ENCODE peak calls at places on chromosome 12, in six cellular contexts. D, L, K, Y, Z and H are unnamed samples.

GRCh38 chr12:145369-145960 is 68.5 kb downstream of the SLC6A12 start:
- DNase-seq in Z (no peak), Y (no peak), D (no peak), L (no peak), K (no peak), H (no peak)

GRCh38 chr12:111363578-111363977 is 5.3 kb downstream of the PHETA1 start:
- DNase-seq in D (no peak), L (no peak), K (no peak), Y (no peak), Z (no peak), H (no peak)

GRCh38 chr12:123723011-123723410 is 10.9 kb downstream of the ATP6V0A2 start:
- DNase-seq in K (no peak), L (no peak), Z (no peak), Y (no peak), D (no peak), H (no peak)

GRCh38 chr12:97944576-97944975 is 482.0 kb downstream of the RMST start:
- DNase-seq in Y (no peak), Z (no peak), L (no peak), K (no peak), D (no peak), H (no peak)

GRCh38 chr12:24172031-24172772 is 222.7 kb upstream of the SOX5 start:
- DNase-seq in K (no peak), D (no peak), Y (no peak), L (no peak), Z (no peak), H (no peak)

GRCh38 chr12:19125325-19125724 is 4.2 kb upstream of the PLEKHA5 start:
- DNase-seq in Z (no peak), D (no peak), Y (no peak), K (no peak), L (no peak), H (no peak)

GRCh38 chr12:122975790-122976647 is 975 bp downstream of the OGFOD2 start:
- DNase-seq in Y (no peak), Z (no peak), L (no peak), K (no peak), D (no peak), H (no peak)

GRCh38 chr12:48982397-48983080 is 4.4 kb downstream of the WNT1 start:
- DNase-seq in Z (no peak), D (no peak), Y (no peak), L (no peak), K (no peak), H (no peak)

GRCh38 chr12:53722450-53723041 is 4.7 kb downstream of the CALCOCO1 start:
- DNase-seq in K (no peak), Z (no peak), Y (no peak), D (no peak), L (no peak), H (no peak)

GRCh38 chr12:68350753-68351152 is 18.6 kb upstream of the MDM1 start:
- DNase-seq in L (no peak), Z (no peak), K (no peak), Y (no peak), D (no peak), H (no peak)

GRCh38 chr12:80187660-80188090 is 88.3 kb downstream of the OTOGL start:
- DNase-seq in Y (no peak), Z (peak; percentile 57), K (peak; percentile 56), L (no peak), D (no peak), H (no peak)

GRCh38 chr12:63151898-63152700 is 1.1 kb upstream of the AVPR1A start:
- DNase-seq in Y (no peak), L (peak; percentile 13), Z (peak; percentile 54), D (peak; percentile 55), K (peak; percentile 15), H (no peak)
- TF ChIP-seq CTCF in Y (no peak), L (peak; percentile 20), Z (peak; percentile 71), D (peak; percentile 85), K (peak; percentile 86), H (no peak)

DNA sequence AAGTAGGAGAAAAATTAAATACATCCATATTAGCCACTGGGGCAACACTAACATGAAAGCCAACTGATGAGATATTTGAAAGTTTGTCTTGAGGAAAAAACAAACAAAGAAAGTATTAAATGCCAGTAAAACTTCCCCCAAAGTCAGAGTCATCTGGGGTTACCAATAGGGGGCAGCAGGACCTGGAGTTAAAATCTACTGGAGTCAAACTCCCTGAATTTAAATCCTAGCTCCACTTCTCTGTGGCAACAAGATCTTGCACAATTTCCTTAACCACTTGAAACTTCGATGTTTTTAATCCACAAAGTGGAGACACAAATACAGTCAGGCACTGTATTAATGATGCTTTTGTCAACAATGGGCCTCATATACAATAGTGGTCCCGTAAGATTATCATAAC is 14.4 kb downstream of the PLEKHG7 start:
- DNase-seq in K (peak; percentile 31), Y (no peak), L (no peak), Z (no peak), D (no peak), H (no peak)
- TF ChIP-seq CTCF in K (peak; percentile 57), Y (no peak), L (no peak), Z (no peak), D (peak; percentile 35), H (no peak)

GRCh38 chr12:70722584-70723343 is 85.5 kb upstream of the PTPRB start:
- DNase-seq in Z (peak; percentile 2), Y (no peak), D (no peak), L (no peak), K (no peak), H (no peak)

GRCh38 chr12:70721958-70722357 is 84.7 kb upstream of the PTPRB start:
- DNase-seq in D (no peak), K (no peak), Z (no peak), L (no peak), Y (no peak), H (no peak)

GRCh38 chr12:70719672-70720420 is 82.6 kb upstream of the PTPRB start:
- DNase-seq in K (no peak), Z (peak; percentile 45), D (peak; percentile 65), Y (no peak), L (no peak), H (peak; percentile 37)

GRCh38 chr12:70721216-70721615 is 84.0 kb upstream of the PTPRB start:
- DNase-seq in D (no peak), K (no peak), L (no peak), Y (no peak), Z (no peak), H (no peak)

DNA sequence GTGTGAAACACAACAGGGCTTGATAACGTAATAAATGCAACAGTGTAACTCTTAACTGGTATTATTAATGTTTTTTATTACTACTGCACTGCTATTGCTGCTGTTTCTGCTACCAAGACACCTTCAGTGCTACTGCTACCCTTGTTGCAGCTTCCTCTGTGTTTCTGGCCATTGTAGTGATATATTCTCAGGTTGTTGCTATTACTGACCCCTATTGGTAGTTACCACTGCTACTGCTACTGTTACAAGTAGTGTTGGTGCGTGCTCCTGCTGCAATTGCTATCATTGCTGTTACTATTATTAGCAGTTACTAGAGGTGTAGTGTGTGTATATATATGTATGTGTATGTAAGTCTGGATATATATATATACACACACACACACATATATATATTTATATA is 87.2 kb upstream of the PTPRB start:
- DNase-seq in L (no peak), Y (no peak), Z (no peak), D (no peak), K (no peak), H (no peak)
- TF ChIP-seq CTCF in L (no peak), Y (no peak), Z (peak; percentile 18), D (peak; percentile 39), K (peak; percentile 28), H (no peak)

GRCh38 chr12:96225994-96226399 is 31.8 kb downstream of the ELK3 start:
- DNase-seq in Y (no peak), Z (no peak), L (no peak), K (no peak), D (no peak), H (no peak)
- TF ChIP-seq CTCF in Y (no peak), Z (no peak), L (no peak), K (no peak), D (no peak), H (no peak)

GRCh38 chr12:96399919-96400630 is at the start of gene CDK17:
- DNase-seq in Y (peak; percentile 54), K (no peak), L (peak; percentile 88), D (peak; percentile 74), Z (peak; percentile 90), H (peak; percentile 85)
- TF ChIP-seq CTCF in Y (no peak), K (peak; percentile 39), L (peak; percentile 62), D (peak; percentile 62), Z (no peak), H (no peak)

GRCh38 chr12:30323008-30323407 is 372.7 kb downstream of the IPO8 start:
- DNase-seq in Y (no peak), D (no peak), Z (no peak), K (no peak), L (no peak), H (no peak)
- TF ChIP-seq CTCF in Y (no peak), D (no peak), Z (no peak), K (no peak), L (no peak), H (no peak)

DNA sequence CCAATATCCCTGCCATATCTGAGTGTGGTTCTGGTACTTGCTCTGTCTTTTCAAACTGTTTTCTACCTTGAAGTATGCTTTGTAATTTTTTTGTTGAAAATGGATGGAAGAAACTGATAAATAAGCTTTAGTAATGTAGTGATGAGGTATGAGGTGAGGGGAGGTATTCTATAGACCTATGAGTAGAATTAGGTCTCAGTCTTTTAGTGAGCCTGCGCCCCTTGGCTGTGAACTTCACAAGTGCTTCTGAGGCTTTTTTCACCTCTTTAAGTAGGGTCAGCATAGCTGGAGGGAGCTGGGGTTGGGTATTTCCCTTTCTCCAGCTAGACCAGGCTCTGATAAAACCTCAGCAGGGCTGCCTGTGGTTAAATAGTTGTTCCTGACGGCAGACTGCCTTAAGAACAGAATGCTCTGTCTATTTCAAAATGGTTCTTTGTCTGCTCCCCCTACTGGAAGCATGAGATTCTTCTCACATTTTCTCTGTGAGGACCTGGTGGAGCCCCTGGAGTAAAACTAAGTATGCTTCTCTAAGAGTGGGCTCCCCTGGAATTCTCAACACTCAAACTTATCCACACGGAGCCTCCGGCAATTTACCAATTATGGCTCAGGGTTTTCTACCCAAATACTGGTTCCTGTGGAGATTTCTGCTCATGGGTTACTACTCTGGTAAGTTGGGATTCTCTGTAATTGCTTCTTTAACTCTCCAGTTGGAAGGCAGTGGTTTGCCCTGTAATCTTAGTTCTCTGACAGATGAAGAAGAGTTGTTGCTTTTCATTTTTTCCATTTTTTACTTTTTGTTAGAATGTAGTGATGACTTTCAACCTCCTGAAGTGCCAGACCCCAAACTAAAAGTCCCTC is 13.1 kb downstream of the KRT5 start:
- DNase-seq in D (peak; percentile 3), Y (no peak), L (no peak), Z (no peak), K (no peak), H (no peak)
- TF ChIP-seq CTCF in D (peak; percentile 70), Y (no peak), L (no peak), Z (peak; percentile 57), K (peak; percentile 58), H (peak; percentile 48)

GRCh38 chr12:108950991-108951739 is 69.7 kb downstream of the SVOP start:
- DNase-seq in Z (peak; percentile 83), Y (peak; percentile 68), D (peak; percentile 50), K (peak; percentile 15), L (peak; percentile 76), H (peak; percentile 61)
- TF ChIP-seq CTCF in Z (peak; percentile 88), Y (no peak), D (peak; percentile 96), K (peak; percentile 79), L (peak; percentile 62), H (peak; percentile 92)